ENCODE peak calls at places on chromosomes 4 and X, in four cellular contexts. Q, W, I and X are unnamed samples.

GRCh38 chr4:86961605-86962295 is 26.9 kb downstream of the AFF1 start:
- DNase-seq in Q (peak), I (peak), W (no peak), X (no peak)

GRCh38 chr4:1578301-1578781 is 105.8 kb downstream of the FAM53A start:
- DNase-seq in Q (no peak), W (no peak), I (peak), X (peak)

GRCh38 chr4:173414456-173414855 is 15.5 kb upstream of the SCRG1 start:
- DNase-seq in W (no peak), Q (no peak), I (no peak), X (no peak)

GRCh38 chr4:133081246-133081645 is 67.8 kb upstream of the PCDH10 start:
- DNase-seq in Q (no peak), W (no peak), I (no peak), X (no peak)

GRCh38 chrX:66544181-66544580 is 94.7 kb downstream of the EDA2R start:
- DNase-seq in I (no peak), W (no peak), Q (no peak), X (no peak)

GRCh38 chr4:180840142-180840541 is 1403.1 kb upstream of the TENM3 start:
- DNase-seq in Q (no peak), W (no peak), I (no peak), X (no peak)

GRCh38 chr4:6191448-6192130 is 8.8 kb downstream of the JAKMIP1 start:
- DNase-seq in I (no peak), W (no peak), Q (no peak), X (no peak)

GRCh38 chr4:38867478-38868054 is at the start of gene FAM114A1:
- DNase-seq in I (peak), Q (peak), W (no peak), X (peak)

GRCh38 chr4:41661447-41662076 is 87.0 kb downstream of the PHOX2B start:
- DNase-seq in W (peak), I (peak), Q (peak), X (peak)

GRCh38 chrX:123267220-123267619 is 83.1 kb downstream of the GRIA3 start:
- DNase-seq in W (no peak), Q (peak), I (no peak), X (no peak)

GRCh38 chr4:101393256-101393655 is 45.9 kb upstream of the PPP3CA start:
- DNase-seq in I (no peak), W (no peak), Q (peak), X (no peak)

GRCh38 chrX:102154218-102154860 is 1.4 kb downstream of the BEX5 start:
- DNase-seq in Q (no peak), W (no peak), I (no peak), X (peak)

GRCh38 chr4:186149872-186150271 is 41.5 kb upstream of the CYP4V2 start:
- DNase-seq in Q (no peak), I (peak), W (no peak), X (peak)
- TF ChIP-seq CTCF in Q (peak), I (peak), W (no peak), X (peak)

GRCh38 chr4:8101796-8102355 is 56.7 kb downstream of the ABLIM2 start:
- DNase-seq in Q (no peak), W (no peak), I (no peak), X (no peak)

GRCh38 chr4:8104491-8105302 is 53.9 kb downstream of the ABLIM2 start:
- DNase-seq in Q (no peak), W (no peak), I (no peak), X (no peak)

GRCh38 chr4:8102831-8103230 is 55.8 kb downstream of the ABLIM2 start:
- DNase-seq in I (no peak), Q (no peak), W (no peak), X (no peak)

GRCh38 chr4:8103991-8104390 is 54.6 kb downstream of the ABLIM2 start:
- DNase-seq in Q (no peak), I (no peak), W (no peak), X (no peak)

DNA sequence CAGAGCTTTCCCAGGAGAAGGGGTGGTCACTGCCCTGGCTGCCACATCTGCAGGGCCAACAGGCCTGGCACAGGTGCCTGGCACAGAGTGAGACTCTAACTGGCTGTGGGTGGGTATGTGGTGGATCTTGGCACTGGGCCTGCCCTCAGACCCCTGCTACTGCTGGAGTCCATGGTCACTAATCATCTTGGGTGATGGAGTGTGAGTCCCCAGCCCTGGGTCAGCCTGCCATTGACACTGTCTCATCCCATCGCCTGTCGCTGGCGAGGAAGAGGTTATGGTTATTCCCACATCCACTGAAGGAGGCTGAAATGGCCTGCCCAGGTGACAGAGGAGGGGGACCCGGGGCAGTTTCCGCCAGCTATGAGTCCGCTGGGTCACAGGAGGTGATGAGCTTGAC is 55.2 kb downstream of the ABLIM2 start:
- DNase-seq in Q (no peak), W (no peak), I (no peak), X (no peak)
- TF ChIP-seq CTCF in Q (no peak), W (no peak), I (no peak), X (no peak)

GRCh38 chr4:186942745-186943606 is 219.3 kb upstream of the FAT1 start:
- DNase-seq in Q (no peak), I (no peak), W (no peak), X (no peak)
- TF ChIP-seq CTCF in Q (no peak), I (no peak), W (no peak), X (no peak)

GRCh38 chr4:169225058-169225751 is 45.6 kb downstream of the SH3RF1 start:
- DNase-seq in Q (peak), I (no peak), W (no peak), X (no peak)
- TF ChIP-seq CTCF in Q (no peak), I (no peak), W (no peak), X (no peak)

GRCh38 chrX:131764224-131764623 is 220.3 kb downstream of the OR13H1 start:
- DNase-seq in W (no peak), I (no peak), Q (no peak), X (no peak)

GRCh38 chrX:131763674-131764073 is 219.8 kb downstream of the OR13H1 start:
- DNase-seq in Q (no peak), I (peak), W (peak), X (no peak)

GRCh38 chrX:131762802-131763234 is 218.9 kb downstream of the OR13H1 start:
- DNase-seq in I (peak), Q (no peak), W (no peak), X (no peak)
- TF ChIP-seq CTCF in I (peak), Q (no peak), W (no peak), X (no peak)

DNA sequence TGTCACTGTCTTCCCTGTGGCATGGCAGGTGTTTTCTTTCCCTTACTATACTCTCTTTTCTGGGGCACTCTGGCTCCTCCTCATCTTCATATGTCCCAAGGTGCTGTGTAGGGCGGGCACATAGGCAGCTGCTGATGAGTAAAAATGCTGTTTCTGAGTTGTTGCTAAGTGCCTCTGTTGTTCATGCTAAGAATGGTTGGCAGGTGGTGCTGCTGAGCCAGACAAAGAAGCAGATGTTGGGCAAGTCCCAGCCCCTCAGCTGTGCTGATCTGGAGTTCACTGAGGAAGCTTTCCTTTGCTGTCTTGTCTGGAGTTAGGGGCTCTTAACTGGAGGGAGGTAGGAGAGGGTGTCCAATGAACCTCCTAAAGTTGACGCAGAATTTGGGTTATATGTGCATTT is 40.6 kb downstream of the HADH start:
- DNase-seq in W (no peak), Q (peak), I (peak), X (peak)
- TF ChIP-seq CTCF in W (no peak), Q (peak), I (peak), X (peak)

GRCh38 chrX:15674899-15675489 is 10.4 kb upstream of the CLTRN start:
- DNase-seq in W (peak), I (peak), Q (peak), X (peak)
- TF ChIP-seq CTCF in W (no peak), I (no peak), Q (no peak), X (no peak)

GRCh38 chr4:513327-513726 is 14.3 kb downstream of the PIGG start:
- DNase-seq in I (no peak), Q (no peak), W (no peak), X (no peak)

GRCh38 chr4:507745-508512 is 8.9 kb downstream of the PIGG start:
- DNase-seq in I (no peak), Q (no peak), W (no peak), X (no peak)

GRCh38 chr4:508675-509373 is 9.8 kb downstream of the PIGG start:
- DNase-seq in W (no peak), Q (no peak), I (no peak), X (no peak)

GRCh38 chr4:504076-504475 is 5.1 kb downstream of the PIGG start:
- DNase-seq in W (no peak), I (no peak), Q (no peak), X (no peak)

DNA sequence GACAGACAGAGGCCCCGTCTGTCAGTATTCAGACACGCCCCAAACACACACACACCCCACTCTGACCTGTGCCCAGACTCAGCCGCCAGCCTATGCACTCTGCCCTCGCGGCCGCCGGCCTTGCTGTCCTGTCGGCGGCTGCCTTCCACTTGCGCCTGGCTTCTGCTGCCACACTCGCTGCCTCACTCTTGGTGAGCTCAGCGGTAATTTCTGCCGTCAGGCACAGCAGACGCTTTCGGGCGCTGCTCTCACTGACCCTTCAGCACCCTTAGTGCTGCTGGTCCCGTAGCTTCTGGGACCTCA is 10.3 kb downstream of the PIGG start:
- DNase-seq in I (no peak), W (no peak), Q (peak), X (no peak)
- TF ChIP-seq CTCF in I (no peak), W (no peak), Q (no peak), X (no peak)

DNA sequence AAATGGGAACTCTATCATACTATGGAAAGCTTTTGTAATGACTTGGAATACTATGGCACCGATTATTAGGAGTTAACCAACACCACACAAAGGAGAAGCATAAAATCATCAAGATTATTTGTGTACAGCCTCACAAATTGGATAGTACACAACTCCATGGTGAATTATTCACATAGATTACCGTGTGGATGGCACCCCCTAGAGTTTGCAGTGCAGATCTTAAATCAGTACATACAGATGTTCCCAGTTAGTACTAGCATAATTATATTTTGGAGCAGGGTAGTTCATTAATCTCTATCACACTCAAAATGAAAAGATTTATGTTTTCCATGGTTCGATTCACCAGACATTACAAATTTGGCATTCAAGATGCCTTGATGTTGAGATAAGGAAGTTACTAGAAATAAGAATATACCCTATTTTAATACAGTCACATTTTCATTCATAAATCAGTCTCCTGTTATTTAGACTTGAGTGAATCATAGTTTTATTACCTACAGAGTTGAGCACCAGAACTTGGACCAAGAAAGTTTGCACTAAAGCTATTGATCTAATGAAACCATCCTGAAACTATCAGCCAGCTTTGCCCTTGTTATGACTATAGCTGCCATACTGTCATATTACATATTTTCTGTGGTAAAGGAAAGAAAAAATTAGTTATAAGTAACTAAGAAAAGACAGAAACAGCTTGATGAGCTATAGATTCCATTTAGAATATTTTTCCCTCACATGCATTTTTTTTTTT is 531.8 kb downstream of the GLUD2 start:
- DNase-seq in I (peak), Q (no peak), W (no peak), X (no peak)
- TF ChIP-seq CTCF in I (peak), Q (peak), W (no peak), X (peak)